ENCODE peak calls at places on chromosomes 12 and 14, in ten cellular contexts. C, T, N, Z, H, V, K, F, J and A are unnamed samples.

GRCh38 chr12:89950421-89950820 is 241.8 kb upstream of the ATP2B1 start:
- DNase-seq in C (no peak), T (no peak), N (no peak), Z (no peak), H (no peak), V (no peak), K (no peak), F (no peak), J (no peak), A (no peak)

GRCh38 chr12:79384551-79384950 is 306.2 kb downstream of the PAWR start:
- DNase-seq in C (no peak), T (no peak), N (no peak), Z (no peak), H (no peak), V (no peak), K (no peak), F (no peak), J (no peak), A (no peak)

GRCh38 chr12:84058136-84058535 is 854.5 kb downstream of the SLC6A15 start:
- DNase-seq in C (no peak), T (no peak), N (no peak), Z (no peak), H (no peak), V (no peak), K (no peak), F (no peak), J (no peak), A (no peak)

GRCh38 chr12:31221566-31221945 is 104.4 kb downstream of the SINHCAF start:
- DNase-seq in C (no peak), T (no peak), N (no peak), Z (no peak), H (no peak), V (no peak), K (no peak), F (no peak), J (no peak), A (no peak)

GRCh38 chr14:39912192-39913100 is 480.2 kb upstream of the FBXO33 start:
- DNase-seq in C (no peak), T (no peak), N (no peak), Z (no peak), H (no peak), V (no peak), K (no peak), F (no peak), J (no peak), A (no peak)

GRCh38 chr12:72995616-72996015 is 723.4 kb downstream of the TRHDE start:
- DNase-seq in C (no peak), T (no peak), N (no peak), Z (no peak), H (no peak), V (no peak), K (no peak), F (no peak), J (no peak), A (no peak)

GRCh38 chr12:124392991-124393790 is 98.3 kb downstream of the RFLNA start:
- DNase-seq in C (no peak), T (no peak), N (peak; percentile 87), Z (peak; percentile 73), H (no peak), V (no peak), K (no peak), F (peak; percentile 92), J (peak; percentile 81), A (peak; percentile 85)

GRCh38 chr12:94536040-94536965 is 76.6 kb upstream of the CEP83 start:
- DNase-seq in C (no peak), T (no peak), N (no peak), Z (no peak), H (no peak), V (no peak), K (no peak), F (no peak), J (no peak), A (no peak)

GRCh38 chr12:28767836-28768348 is 381.2 kb upstream of the FAR2 start:
- DNase-seq in C (no peak), T (no peak), N (no peak), Z (no peak), H (no peak), V (no peak), K (no peak), F (no peak), J (peak; percentile 82), A (no peak)

GRCh38 chr14:102095231-102095870 is 8.5 kb upstream of the HSP90AA1 start:
- DNase-seq in C (no peak), T (no peak), N (no peak), Z (no peak), H (no peak), V (no peak), K (no peak), F (no peak), J (no peak), A (peak; percentile 23)

GRCh38 chr14:33198684-33199083 is 260.0 kb downstream of the NPAS3 start:
- DNase-seq in C (no peak), T (no peak), N (no peak), Z (no peak), H (no peak), V (no peak), K (no peak), F (no peak), J (no peak), A (no peak)

GRCh38 chr12:89373772-89374572 is 21.7 kb upstream of the DUSP6 start:
- DNase-seq in C (no peak), T (no peak), N (no peak), Z (peak; percentile 23), H (no peak), V (no peak), K (no peak), F (no peak), J (peak; percentile 90), A (no peak)

GRCh38 chr12:96810057-96810456 is 97.0 kb upstream of the NEDD1 start:
- DNase-seq in C (no peak), T (no peak), N (no peak), Z (peak; percentile 55), H (peak; percentile 11), V (no peak), K (no peak), F (no peak), J (no peak), A (no peak)

GRCh38 chr14:58662028-58662427 is 24.3 kb downstream of the DACT1 start:
- DNase-seq in C (no peak), T (no peak), N (no peak), Z (no peak), H (no peak), V (no peak), K (no peak), F (no peak), J (no peak), A (no peak)

GRCh38 chr12:5944688-5945070 is 380 bp downstream of the ANO2 start:
- DNase-seq in C (no peak), T (no peak), N (no peak), Z (no peak), H (peak; percentile 49), V (no peak), K (no peak), F (no peak), J (no peak), A (no peak)

GRCh38 chr12:65536876-65537661 is 258.6 kb downstream of the MSRB3 start:
- DNase-seq in C (peak; percentile 100), T (no peak), N (peak; percentile 10), Z (peak; percentile 9), H (no peak), V (peak; percentile 82), K (no peak), F (no peak), J (peak; percentile 94), A (no peak)

GRCh38 chr12:68611094-68611818 is 557 bp downstream of the RAP1B start:
- DNase-seq in C (no peak), T (peak; percentile 34), N (peak; percentile 71), Z (peak; percentile 58), H (peak; percentile 72), V (no peak), K (no peak), F (peak; percentile 82), J (peak; percentile 71), A (peak; percentile 92)
- TF ChIP-seq POLR2AphosphoS5 in C (no peak), T (no peak), N (peak; percentile 60), Z (peak; percentile 67), H (no peak), V (peak; percentile 49), K (no peak), F (no peak), J (no peak), A (peak; percentile 76)

GRCh38 chr12:128178971-128179370 is 88.0 kb upstream of the TMEM132C start:
- DNase-seq in C (no peak), T (no peak), N (no peak), Z (no peak), H (no peak), V (no peak), K (no peak), F (no peak), J (no peak), A (no peak)
- TF ChIP-seq POLR2AphosphoS5 in C (no peak), T (no peak), N (no peak), Z (no peak), H (no peak), V (no peak), K (no peak), F (no peak), J (no peak), A (no peak)

DNA sequence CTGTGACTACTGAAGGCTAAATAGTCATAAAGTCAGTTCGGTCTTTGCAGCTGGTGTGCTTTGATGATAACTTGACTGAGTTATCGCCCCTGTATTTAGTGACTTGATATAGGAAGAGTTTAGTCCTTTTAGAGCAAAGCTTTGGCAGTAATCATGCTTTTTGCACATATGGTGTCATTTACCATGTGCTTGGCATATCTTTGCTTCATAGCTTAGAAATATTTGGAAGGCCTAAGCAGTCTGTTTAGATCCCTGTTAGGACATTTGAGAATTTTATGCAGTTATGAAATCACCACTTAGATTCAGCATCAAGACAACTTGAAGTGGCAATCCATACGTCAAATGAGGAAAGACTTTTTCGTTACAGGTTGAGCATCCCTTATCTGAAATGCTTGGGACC is 31.6 kb downstream of the POLR3B start:
- DNase-seq in C (no peak), T (no peak), N (no peak), Z (no peak), H (no peak), V (no peak), K (no peak), F (no peak), J (no peak), A (no peak)
- TF ChIP-seq POLR2AphosphoS5 in C (no peak), T (no peak), N (no peak), Z (no peak), H (no peak), V (no peak), K (no peak), F (no peak), J (no peak), A (no peak)

DNA sequence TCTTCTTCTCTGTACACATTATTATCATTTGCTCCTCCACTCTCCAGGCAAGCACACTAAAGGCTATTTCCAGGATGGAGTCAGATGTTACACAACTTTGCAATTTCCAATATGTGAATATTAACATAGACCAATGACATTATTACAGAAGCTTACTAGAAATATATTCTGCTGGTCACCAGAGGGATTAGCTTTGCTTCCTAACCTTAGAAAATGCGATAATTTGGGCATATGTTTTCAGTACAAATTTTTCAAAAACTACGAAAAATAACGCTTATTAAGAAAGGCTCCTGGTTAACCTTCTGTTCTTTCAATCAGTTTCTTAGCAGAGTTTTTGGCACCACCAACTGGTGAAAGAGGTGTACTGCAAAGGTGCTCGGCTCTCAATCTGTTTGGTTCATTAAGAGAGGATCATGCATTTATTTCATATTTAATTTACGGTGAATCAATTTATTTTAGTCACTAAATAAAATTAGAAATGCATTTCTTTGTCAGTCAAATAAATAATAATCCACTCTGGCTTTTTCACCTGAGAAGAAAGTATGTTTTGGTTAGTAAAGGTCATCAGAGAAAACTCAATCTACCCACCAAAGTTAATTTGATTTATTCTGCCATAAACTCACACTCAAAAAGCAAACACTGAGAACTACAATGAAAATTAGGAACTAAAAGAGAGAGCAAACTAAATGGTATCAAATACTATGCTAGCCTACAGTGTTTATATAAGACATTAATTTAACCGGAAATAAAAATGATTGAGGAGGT is 39.2 kb downstream of the EFCAB11 start:
- DNase-seq in C (peak; percentile 57), T (peak; percentile 8), N (peak; percentile 65), Z (peak; percentile 59), H (peak; percentile 81), V (peak; percentile 42), K (peak; percentile 59), F (peak; percentile 50), J (peak; percentile 79), A (no peak)
- TF ChIP-seq POLR2AphosphoS5 in C (no peak), T (no peak), N (no peak), Z (peak; percentile 27), H (no peak), V (no peak), K (no peak), F (no peak), J (no peak), A (no peak)